ENCODE peak calls at places on chromosomes 12 and 14, in eight cellular contexts. H is HFF-Myc, R is psoas muscle, M is fibroblast of lung, G is fibroblast of pulmonary artery, Y is esophagus squamous epithelium, P is fibroblast of mammary gland, N is epithelial cell of proximal tubule. F is an unnamed sample.

GRCh38 chr12:8911606-8912268 is 2.6 kb upstream of the PHC1 start:
- DNase-seq in G (no peak), H (no peak), Y (no peak), R (no peak), M (no peak), P (no peak), N (no peak), F (no peak)

GRCh38 chr12:5201554-5202243 is 158.0 kb downstream of the KCNA5 start:
- DNase-seq in Y (no peak), M (peak), P (peak), R (peak), N (no peak), H (no peak), G (no peak), F (no peak)

GRCh38 chr14:95394981-95395737 is 75.5 kb upstream of the CLMN start:
- DNase-seq in G (no peak), N (no peak), Y (no peak), R (no peak), M (no peak), P (peak), H (no peak), F (no peak)

GRCh38 chr12:30110970-30111586 is 327.3 kb upstream of the TMTC1 start:
- DNase-seq in N (no peak), G (peak), Y (no peak), M (peak), H (no peak), R (no peak), P (peak), F (no peak)

GRCh38 chr12:132474237-132474741 is 15.7 kb upstream of the FBRSL1 start:
- DNase-seq in Y (no peak), N (no peak), R (peak), G (no peak), P (no peak), H (no peak), M (no peak), F (peak)

GRCh38 chr12:96063046-96063445 is 27.7 kb upstream of the LTA4H start:
- DNase-seq in Y (no peak), G (peak), H (no peak), N (no peak), M (peak), R (no peak), P (peak), F (no peak)

GRCh38 chr12:47755655-47756562 is 2.8 kb downstream of the RAPGEF3 start:
- DNase-seq in Y (no peak), N (no peak), H (no peak), R (no peak), M (no peak), P (no peak), G (no peak), F (no peak)

GRCh38 chr14:38409081-38409705 is 153.3 kb upstream of the CLEC14A start:
- DNase-seq in P (peak), H (no peak), N (no peak), R (no peak), M (peak), Y (no peak), G (peak), F (no peak)

GRCh38 chr14:33809456-33809855 is 141.4 kb downstream of the EGLN3 start:
- DNase-seq in M (no peak), H (no peak), Y (no peak), N (no peak), R (no peak), P (no peak), G (no peak), F (no peak)

GRCh38 chr14:61489932-61490331 is 168.6 kb downstream of the PRKCH start:
- DNase-seq in M (peak), N (no peak), P (no peak), Y (no peak), G (no peak), H (no peak), R (no peak), F (no peak)

GRCh38 chr14:63594455-63595372 is 47.0 kb downstream of the WDR89 start:
- DNase-seq in R (no peak), Y (no peak), M (no peak), H (no peak), N (no peak), P (no peak), G (no peak), F (no peak)

GRCh38 chr14:36065831-36066230 is 110.7 kb downstream of the PTCSC3 start:
- DNase-seq in Y (no peak), R (no peak), N (no peak), G (no peak), M (no peak), H (no peak), P (no peak), F (no peak)

DNA sequence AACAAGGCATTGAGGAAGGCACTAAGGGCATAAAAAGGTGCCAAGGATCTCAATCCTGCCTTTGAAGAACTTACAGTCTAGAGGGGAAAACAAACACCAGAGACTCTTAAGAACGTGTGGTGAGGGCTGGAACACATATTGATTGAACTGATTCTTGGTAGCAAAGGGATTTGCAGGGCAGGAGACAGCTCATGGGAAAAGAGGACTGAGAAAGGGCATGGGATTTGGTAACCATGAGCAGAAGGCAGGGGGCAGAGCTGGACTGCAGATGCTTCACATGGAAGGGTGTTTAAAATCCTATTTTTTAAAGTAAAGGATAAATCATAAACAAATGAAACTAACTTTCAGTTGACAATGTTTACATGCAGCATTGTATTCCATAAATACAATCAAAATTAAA is 203.1 kb downstream of the ITPR2 start:
- DNase-seq in Y (no peak), H (no peak), R (no peak), N (peak), G (peak), P (peak), M (peak), F (no peak)
- TF ChIP-seq CTCF in Y (peak), H (peak), R (peak), N (peak), G (peak), P (peak), M (peak), F (peak)

GRCh38 chr12:56589783-56590182 is 40.3 kb downstream of the BAZ2A start:
- DNase-seq in G (no peak), Y (no peak), P (no peak), H (no peak), M (no peak), R (no peak), N (no peak), F (no peak)

GRCh38 chr12:56591961-56592360 is 38.2 kb downstream of the BAZ2A start:
- DNase-seq in G (no peak), Y (no peak), M (peak), N (no peak), H (no peak), P (no peak), R (no peak), F (no peak)

GRCh38 chr12:56591111-56591510 is 39.0 kb downstream of the BAZ2A start:
- DNase-seq in M (no peak), G (no peak), P (no peak), R (no peak), N (no peak), H (no peak), Y (no peak), F (no peak)

GRCh38 chr12:56593909-56594621 is 36.1 kb downstream of the BAZ2A start:
- DNase-seq in P (peak), N (peak), H (peak), R (peak), Y (no peak), M (peak), G (peak), F (no peak)

DNA sequence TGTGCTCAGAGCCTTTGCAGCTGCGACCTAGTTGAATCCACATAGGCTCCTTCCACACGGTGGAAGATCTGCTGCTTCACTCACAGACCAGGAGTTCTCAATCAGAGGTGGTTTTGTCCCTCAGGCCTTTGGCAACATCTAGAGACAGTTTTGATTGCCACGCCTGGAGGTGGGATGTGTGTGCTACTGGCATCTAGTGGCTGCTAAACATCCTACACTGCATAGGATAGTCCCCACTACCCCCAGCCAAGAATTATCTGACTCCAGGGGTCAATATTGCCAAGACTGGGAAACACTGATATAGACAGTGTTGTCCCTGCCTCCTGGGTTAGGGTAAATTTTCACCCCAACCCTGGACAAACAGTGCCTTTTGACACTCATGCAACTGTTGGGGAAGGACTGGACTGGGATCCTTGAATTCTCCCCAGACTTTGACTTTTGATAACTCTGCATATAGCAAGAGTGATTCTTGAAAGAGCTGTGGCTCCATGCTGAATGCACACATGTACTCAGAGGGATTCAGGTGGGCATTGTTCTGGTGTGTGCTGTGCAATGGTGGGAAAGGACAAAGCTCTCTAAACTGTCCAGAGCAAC is 39.8 kb downstream of the BAZ2A start:
- DNase-seq in P (peak), R (no peak), H (no peak), G (peak), M (no peak), N (no peak), Y (no peak), F (no peak)
- TF ChIP-seq CTCF in P (peak), R (no peak), H (peak), G (peak), M (no peak), N (peak), Y (peak), F (peak)

DNA sequence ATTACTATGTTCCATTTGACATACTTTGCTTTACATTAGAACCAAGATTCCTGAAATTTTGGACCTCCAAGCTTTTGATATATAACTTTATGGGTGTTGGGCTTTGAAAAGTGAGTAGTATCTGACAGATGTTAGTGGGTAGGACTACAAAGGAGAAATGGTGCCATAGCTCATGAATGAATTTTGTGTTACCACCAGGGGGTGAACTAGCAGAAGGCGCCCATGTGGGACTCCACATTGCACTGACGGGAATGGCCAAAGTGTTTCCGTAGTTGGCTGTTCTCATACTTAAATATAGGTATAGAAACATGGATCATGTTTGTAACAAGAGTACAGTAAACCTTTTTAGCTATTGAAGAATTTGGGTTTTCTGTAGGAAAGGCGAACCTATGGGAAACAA is 337.5 kb downstream of the FLRT2 start:
- DNase-seq in M (no peak), Y (no peak), R (no peak), G (no peak), N (no peak), H (no peak), P (no peak), F (no peak)
- TF ChIP-seq CTCF in M (no peak), Y (no peak), R (no peak), G (no peak), N (no peak), H (no peak), P (peak), F (peak)

GRCh38 chr14:59187802-59188460 is 536 bp upstream of the DAAM1 start:
- DNase-seq in G (no peak), N (no peak), H (no peak), R (peak), P (no peak), M (no peak), Y (no peak), F (no peak)

GRCh38 chr14:59189281-59189821 is 884 bp downstream of the DAAM1 start:
- DNase-seq in Y (no peak), G (peak), H (no peak), R (peak), M (peak), N (no peak), P (no peak), F (peak)

GRCh38 chr14:59189822-59190368 is 1.4 kb downstream of the DAAM1 start:
- DNase-seq in Y (peak), P (peak), H (peak), N (peak), R (peak), M (peak), G (peak), F (peak)

GRCh38 chr14:59190372-59190771 is 1.9 kb downstream of the DAAM1 start:
- DNase-seq in N (no peak), P (peak), R (no peak), G (peak), Y (no peak), H (no peak), M (no peak), F (no peak)

GRCh38 chr14:59188461-59189280 is at the start of gene DAAM1:
- DNase-seq in R (peak), M (peak), P (peak), H (peak), Y (peak), N (peak), G (peak), F (peak)
- TF ChIP-seq CTCF in R (no peak), M (no peak), P (no peak), H (no peak), Y (no peak), N (no peak), G (no peak), F (no peak)

GRCh38 chr14:102805941-102806340 is 28.7 kb downstream of the TRAF3 start:
- DNase-seq in Y (no peak), R (no peak), H (no peak), M (no peak), N (no peak), G (no peak), P (no peak), F (no peak)
- TF ChIP-seq CTCF in Y (no peak), R (no peak), H (no peak), M (no peak), N (peak), G (no peak), P (no peak), F (no peak)

GRCh38 chr14:65501328-65501727 is 88.8 kb downstream of the FUT8 start:
- DNase-seq in P (no peak), G (no peak), H (no peak), N (no peak), Y (no peak), R (no peak), M (no peak), F (no peak)

GRCh38 chr14:65499138-65499537 is 86.6 kb downstream of the FUT8 start:
- DNase-seq in G (no peak), N (no peak), R (no peak), M (no peak), H (no peak), P (no peak), Y (no peak), F (no peak)

GRCh38 chr14:65502676-65503124 is 90.2 kb downstream of the FUT8 start:
- DNase-seq in Y (no peak), H (no peak), P (peak), G (peak), R (no peak), N (peak), M (peak), F (no peak)

GRCh38 chr14:65496178-65496993 is 83.9 kb downstream of the FUT8 start:
- DNase-seq in Y (no peak), R (no peak), M (peak), P (peak), H (no peak), G (peak), N (peak), F (no peak)

DNA sequence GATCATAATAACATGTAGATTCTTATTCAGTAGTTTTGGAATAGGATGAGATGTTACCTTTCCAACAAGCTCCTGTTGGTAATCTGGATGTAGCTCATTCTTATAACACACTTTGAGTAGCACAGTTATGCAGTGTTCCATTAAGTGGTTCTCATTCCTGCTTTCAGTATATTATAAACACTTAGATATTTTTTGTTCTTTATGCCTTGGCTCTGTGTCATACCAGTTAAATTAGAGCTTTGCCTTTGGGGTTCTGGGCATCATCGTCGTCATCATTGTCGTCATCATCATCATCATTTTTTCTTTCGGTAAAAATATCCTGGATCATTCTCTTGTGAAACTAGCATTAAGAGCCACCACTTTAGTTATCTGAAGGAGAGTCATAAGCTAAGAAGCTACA is 87.5 kb downstream of the FUT8 start:
- DNase-seq in G (no peak), N (no peak), M (no peak), Y (no peak), R (no peak), H (no peak), P (no peak), F (no peak)
- TF ChIP-seq CTCF in G (no peak), N (no peak), M (no peak), Y (no peak), R (no peak), H (no peak), P (no peak), F (no peak)

GRCh38 chr12:125155366-125155765 is 90.1 kb downstream of the AACS start:
- DNase-seq in Y (no peak), R (no peak), P (no peak), G (no peak), H (no peak), M (no peak), N (no peak), F (no peak)

GRCh38 chr12:125159687-125160086 is 94.5 kb downstream of the AACS start:
- DNase-seq in Y (no peak), M (no peak), R (no peak), N (no peak), G (no peak), P (no peak), H (no peak), F (no peak)

GRCh38 chr12:125161712-125162023 is 96.4 kb downstream of the AACS start:
- DNase-seq in P (no peak), G (no peak), H (no peak), M (no peak), Y (no peak), N (no peak), R (no peak), F (no peak)

GRCh38 chr12:125160556-125160955 is 95.3 kb downstream of the AACS start:
- DNase-seq in H (no peak), N (no peak), Y (no peak), M (no peak), P (no peak), G (no peak), R (no peak), F (no peak)

GRCh38 chr12:125157177-125157576 is 91.9 kb downstream of the AACS start:
- DNase-seq in G (no peak), H (no peak), Y (no peak), N (no peak), M (no peak), R (no peak), P (no peak), F (no peak)
- TF ChIP-seq CTCF in G (no peak), H (no peak), Y (no peak), N (no peak), M (no peak), R (no peak), P (no peak), F (no peak)

F was measured in chondrocyte.